ENCODE peak calls at places on chromosomes 2 and 18, in five cellular contexts. One of them, this sample, is unnamed.

GRCh38 chr2:128196026-128196822 is 105.2 kb downstream of the UGGT1 start:
- DNase-seq in foreskin fibroblast: peak
- DNase-seq in COR-L47: peak
- DNase-seq in HFF-Myc: no peak
- DNase-seq in CD8-positive, alpha-beta memory T cell: no peak
- DNase-seq in this sample: no peak

GRCh38 chr2:64354857-64355680 is 98.9 kb upstream of the LGALSL start:
- DNase-seq in HFF-Myc: no peak
- DNase-seq in COR-L47: no peak
- DNase-seq in foreskin fibroblast: peak
- DNase-seq in CD8-positive, alpha-beta memory T cell: no peak
- DNase-seq in this sample: peak

GRCh38 chr2:70041666-70042065 is 45.6 kb upstream of the PCBP1 start:
- DNase-seq in COR-L47: no peak
- DNase-seq in foreskin fibroblast: no peak
- DNase-seq in CD8-positive, alpha-beta memory T cell: no peak
- DNase-seq in HFF-Myc: no peak
- DNase-seq in this sample: no peak

GRCh38 chr2:109264595-109265328 is 135.8 kb downstream of the SH3RF3 start:
- DNase-seq in foreskin fibroblast: peak
- DNase-seq in COR-L47: no peak
- DNase-seq in CD8-positive, alpha-beta memory T cell: no peak
- DNase-seq in HFF-Myc: no peak
- DNase-seq in this sample: no peak

GRCh38 chr2:9753276-9753600 is 90.0 kb upstream of the TAF1B start:
- DNase-seq in CD8-positive, alpha-beta memory T cell: peak
- DNase-seq in HFF-Myc: peak
- DNase-seq in COR-L47: no peak
- DNase-seq in foreskin fibroblast: peak
- DNase-seq in this sample: no peak

GRCh38 chr18:71036783-71037182 is 747.9 kb downstream of the SOCS6 start:
- DNase-seq in foreskin fibroblast: no peak
- DNase-seq in COR-L47: no peak
- DNase-seq in HFF-Myc: no peak
- DNase-seq in CD8-positive, alpha-beta memory T cell: no peak
- DNase-seq in this sample: no peak

GRCh38 chr2:211930331-211930730 is 608.3 kb downstream of the ERBB4 start:
- DNase-seq in foreskin fibroblast: no peak
- DNase-seq in COR-L47: peak
- DNase-seq in CD8-positive, alpha-beta memory T cell: no peak
- DNase-seq in HFF-Myc: no peak
- DNase-seq in this sample: no peak

GRCh38 chr18:54765636-54766035 is 62.6 kb upstream of the RAB27B start:
- DNase-seq in COR-L47: no peak
- DNase-seq in CD8-positive, alpha-beta memory T cell: no peak
- DNase-seq in HFF-Myc: no peak
- DNase-seq in foreskin fibroblast: no peak
- DNase-seq in this sample: no peak

GRCh38 chr2:174334278-174334715 is 457 bp upstream of the SP9 start:
- DNase-seq in HFF-Myc: no peak
- DNase-seq in CD8-positive, alpha-beta memory T cell: no peak
- DNase-seq in COR-L47: no peak
- DNase-seq in foreskin fibroblast: no peak
- DNase-seq in this sample: no peak

GRCh38 chr2:120346034-120346666 is at the start of gene INHBB:
- DNase-seq in COR-L47: peak
- DNase-seq in HFF-Myc: no peak
- DNase-seq in CD8-positive, alpha-beta memory T cell: no peak
- DNase-seq in foreskin fibroblast: no peak
- DNase-seq in this sample: no peak

GRCh38 chr18:49618741-49619392 is 57.0 kb downstream of the LIPG start:
- DNase-seq in COR-L47: no peak
- DNase-seq in HFF-Myc: no peak
- DNase-seq in foreskin fibroblast: no peak
- DNase-seq in CD8-positive, alpha-beta memory T cell: no peak
- DNase-seq in this sample: peak

GRCh38 chr2:196783431-196784094 is 15.9 kb downstream of the GTF3C3 start:
- DNase-seq in foreskin fibroblast: peak
- DNase-seq in HFF-Myc: no peak
- DNase-seq in CD8-positive, alpha-beta memory T cell: no peak
- DNase-seq in COR-L47: no peak
- DNase-seq in this sample: no peak

GRCh38 chr18:46400449-46400848 is 256.6 kb downstream of the LOXHD1 start:
- DNase-seq in HFF-Myc: no peak
- DNase-seq in foreskin fibroblast: no peak
- DNase-seq in COR-L47: no peak
- DNase-seq in CD8-positive, alpha-beta memory T cell: no peak
- DNase-seq in this sample: no peak